ENCODE peak calls at places on chromosome 13, in seven cellular contexts. One of them, this sample, is unnamed.

GRCh38 chr13:67230774-67231480 is 791 bp upstream of the PCDH9 start:
- DNase-seq in hippocampal formation: no peak
- DNase-seq in T1000: no peak
- DNase-seq in EL: peak
- DNase-seq in cardiac muscle cell: peak
- DNase-seq in activated T-helper 1 cell treated with Interleukin-2 at 50 U/mL for 16 hours: no peak
- DNase-seq in mammary epithelial cell: peak
- DNase-seq in this sample: no peak

GRCh38 chr13:107289540-107289939 is 721.6 kb upstream of the ARGLU1 start:
- DNase-seq in activated T-helper 1 cell treated with Interleukin-2 at 50 U/mL for 16 hours: no peak
- DNase-seq in cardiac muscle cell: no peak
- DNase-seq in EL: no peak
- DNase-seq in T1000: no peak
- DNase-seq in mammary epithelial cell: no peak
- DNase-seq in hippocampal formation: no peak
- DNase-seq in this sample: no peak

GRCh38 chr13:29621841-29622240 is 26.4 kb upstream of the SLC7A1 start:
- DNase-seq in mammary epithelial cell: no peak
- DNase-seq in cardiac muscle cell: no peak
- DNase-seq in EL: peak
- DNase-seq in T1000: no peak
- DNase-seq in activated T-helper 1 cell treated with Interleukin-2 at 50 U/mL for 16 hours: no peak
- DNase-seq in hippocampal formation: no peak
- DNase-seq in this sample: no peak

GRCh38 chr13:76879211-76879875 is 6.9 kb downstream of the KCTD12 start:
- DNase-seq in mammary epithelial cell: peak
- DNase-seq in cardiac muscle cell: no peak
- DNase-seq in EL: peak
- DNase-seq in T1000: no peak
- DNase-seq in activated T-helper 1 cell treated with Interleukin-2 at 50 U/mL for 16 hours: peak
- DNase-seq in hippocampal formation: peak
- DNase-seq in this sample: no peak

GRCh38 chr13:32669030-32669646 is 82.9 kb downstream of the PDS5B start:
- DNase-seq in cardiac muscle cell: peak
- DNase-seq in mammary epithelial cell: peak
- DNase-seq in hippocampal formation: peak
- DNase-seq in EL: peak
- DNase-seq in T1000: no peak
- DNase-seq in activated T-helper 1 cell treated with Interleukin-2 at 50 U/mL for 16 hours: no peak
- DNase-seq in this sample: no peak

GRCh38 chr13:76980075-76980718 is 11.7 kb upstream of the CLN5 start:
- DNase-seq in hippocampal formation: no peak
- DNase-seq in EL: peak
- DNase-seq in activated T-helper 1 cell treated with Interleukin-2 at 50 U/mL for 16 hours: peak
- DNase-seq in mammary epithelial cell: peak
- DNase-seq in T1000: peak
- DNase-seq in cardiac muscle cell: peak
- DNase-seq in this sample: peak

GRCh38 chr13:104584481-104584880 is 1518.3 kb upstream of the SLC10A2 start:
- DNase-seq in EL: peak
- DNase-seq in activated T-helper 1 cell treated with Interleukin-2 at 50 U/mL for 16 hours: no peak
- DNase-seq in mammary epithelial cell: no peak
- DNase-seq in hippocampal formation: no peak
- DNase-seq in T1000: no peak
- DNase-seq in cardiac muscle cell: no peak
- DNase-seq in this sample: no peak

GRCh38 chr13:32225494-32225931 is 89.7 kb downstream of the ZAR1L start:
- DNase-seq in activated T-helper 1 cell treated with Interleukin-2 at 50 U/mL for 16 hours: no peak
- DNase-seq in hippocampal formation: no peak
- DNase-seq in mammary epithelial cell: no peak
- DNase-seq in EL: peak
- DNase-seq in cardiac muscle cell: no peak
- DNase-seq in T1000: no peak
- DNase-seq in this sample: no peak

GRCh38 chr13:104571161-104571889 is 1505.1 kb upstream of the SLC10A2 start:
- DNase-seq in cardiac muscle cell: peak
- DNase-seq in T1000: peak
- DNase-seq in activated T-helper 1 cell treated with Interleukin-2 at 50 U/mL for 16 hours: no peak
- DNase-seq in mammary epithelial cell: peak
- DNase-seq in EL: peak
- DNase-seq in hippocampal formation: peak
- DNase-seq in this sample: no peak

GRCh38 chr13:97310809-97311436 is 88.8 kb downstream of the MBNL2 start:
- DNase-seq in mammary epithelial cell: no peak
- DNase-seq in EL: no peak
- DNase-seq in cardiac muscle cell: no peak
- DNase-seq in activated T-helper 1 cell treated with Interleukin-2 at 50 U/mL for 16 hours: no peak
- DNase-seq in T1000: no peak
- DNase-seq in hippocampal formation: no peak
- DNase-seq in this sample: no peak

This sample was measured in T-helper 17 cell.